ENCODE peak calls at places on chromosomes 16 and 17, in eight cellular contexts. Z is neural progenitor cell, K is PC-3, A is IMR-90, E is PC-9, I is HCT116, F is GM23338, P is A549. C is an unnamed sample.

GRCh38 chr17:81333626-81334368 is 38.7 kb upstream of the SLC38A10 start:
- DNase-seq in Z (no peak), K (no peak), A (no peak), E (no peak), I (no peak), F (no peak), P (no peak), C (no peak)

GRCh38 chr16:27228036-27228435 is 24.7 kb downstream of the KDM8 start:
- DNase-seq in Z (no peak), K (no peak), A (no peak), E (no peak), I (no peak), F (no peak), P (no peak), C (no peak)

GRCh38 chr16:10526962-10527361 is 53.4 kb downstream of the EMP2 start:
- DNase-seq in Z (no peak), K (no peak), A (no peak), E (no peak), I (no peak), F (no peak), P (no peak), C (no peak)

GRCh38 chr16:23595246-23595950 is 718 bp downstream of the NDUFAB1 start:
- DNase-seq in Z (no peak), K (no peak), A (no peak), E (no peak), I (no peak), F (peak; percentile 36), P (no peak), C (no peak)

GRCh38 chr17:673200-673681 is 41.4 kb downstream of the VPS53 start:
- DNase-seq in Z (peak; percentile 95), K (no peak), A (peak; percentile 78), E (no peak), I (no peak), F (peak; percentile 93), P (no peak), C (peak; percentile 83)

GRCh38 chr16:28317040-28317880 is 24.9 kb downstream of the SBK1 start:
- DNase-seq in Z (peak; percentile 76), K (peak; percentile 52), A (peak; percentile 34), E (peak; percentile 46), I (peak; percentile 21), F (peak; percentile 86), P (peak; percentile 62), C (peak; percentile 33)

GRCh38 chr17:15262291-15263205 is 2.6 kb downstream of the PMP22 start:
- DNase-seq in Z (peak; percentile 81), K (peak; percentile 95), A (peak; percentile 83), E (no peak), I (peak; percentile 87), F (peak; percentile 69), P (peak; percentile 98), C (peak; percentile 89)

GRCh38 chr17:59094921-59095530 is 11.7 kb downstream of the TRIM37 start:
- DNase-seq in Z (no peak), K (no peak), A (no peak), E (no peak), I (no peak), F (no peak), P (peak; percentile 33), C (no peak)

GRCh38 chr16:990516-991291 is 9.1 kb downstream of the SOX8 start:
- DNase-seq in Z (peak; percentile 30), K (no peak), A (no peak), E (no peak), I (no peak), F (no peak), P (no peak), C (no peak)

GRCh38 chr17:32497431-32498205 is 10.8 kb downstream of the CDK5R1 start:
- DNase-seq in Z (no peak), K (peak; percentile 17), A (no peak), E (no peak), I (no peak), F (peak; percentile 40), P (peak; percentile 41), C (peak; percentile 41)

GRCh38 chr17:21539146-21539545 is 153.2 kb upstream of the KCNJ18 start:
- DNase-seq in Z (no peak), K (peak; percentile 74), A (peak; percentile 27), E (peak; percentile 67), I (no peak), F (no peak), P (no peak), C (peak; percentile 37)

GRCh38 chr16:15820837-15821236 is 36.0 kb downstream of the MYH11 start:
- DNase-seq in Z (no peak), K (no peak), A (no peak), E (no peak), I (no peak), F (no peak), P (no peak), C (no peak)

GRCh38 chr17:74213897-74214386 is 571 bp downstream of the TTYH2 start:
- DNase-seq in Z (peak; percentile 39), K (no peak), A (no peak), E (no peak), I (no peak), F (peak; percentile 44), P (no peak), C (no peak)

DNA sequence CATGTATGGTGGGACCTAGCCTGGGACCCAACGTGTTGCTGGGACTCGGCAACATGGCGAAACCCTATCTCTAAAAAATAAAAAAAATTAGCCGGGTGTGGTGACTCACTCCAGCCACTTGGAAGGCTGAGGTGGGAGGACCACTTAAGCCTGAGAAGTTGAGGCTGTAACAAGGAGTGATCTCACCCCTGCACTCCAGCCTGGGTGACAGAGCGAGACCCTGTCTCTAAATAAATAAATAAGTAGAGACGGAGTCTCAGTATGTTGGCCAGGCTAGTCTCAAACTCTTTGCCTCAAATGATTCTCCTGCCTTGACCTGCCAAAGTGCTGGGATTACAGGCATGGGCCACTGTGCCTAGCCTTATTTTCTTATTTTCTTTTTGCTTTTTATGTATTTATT is 10.1 kb upstream of the CNP start:
- DNase-seq in Z (no peak), K (no peak), A (no peak), E (no peak), I (no peak), F (no peak), P (no peak), C (peak; percentile 27)
- H3K4me2 ChIP-seq in Z (no peak overlapping the region), K (no peak overlapping the region), A (no peak overlapping the region), E (no peak overlapping the region), I (no peak overlapping the region), F (no peak overlapping the region), P (no peak overlapping the region), C (no peak overlapping the region)

DNA sequence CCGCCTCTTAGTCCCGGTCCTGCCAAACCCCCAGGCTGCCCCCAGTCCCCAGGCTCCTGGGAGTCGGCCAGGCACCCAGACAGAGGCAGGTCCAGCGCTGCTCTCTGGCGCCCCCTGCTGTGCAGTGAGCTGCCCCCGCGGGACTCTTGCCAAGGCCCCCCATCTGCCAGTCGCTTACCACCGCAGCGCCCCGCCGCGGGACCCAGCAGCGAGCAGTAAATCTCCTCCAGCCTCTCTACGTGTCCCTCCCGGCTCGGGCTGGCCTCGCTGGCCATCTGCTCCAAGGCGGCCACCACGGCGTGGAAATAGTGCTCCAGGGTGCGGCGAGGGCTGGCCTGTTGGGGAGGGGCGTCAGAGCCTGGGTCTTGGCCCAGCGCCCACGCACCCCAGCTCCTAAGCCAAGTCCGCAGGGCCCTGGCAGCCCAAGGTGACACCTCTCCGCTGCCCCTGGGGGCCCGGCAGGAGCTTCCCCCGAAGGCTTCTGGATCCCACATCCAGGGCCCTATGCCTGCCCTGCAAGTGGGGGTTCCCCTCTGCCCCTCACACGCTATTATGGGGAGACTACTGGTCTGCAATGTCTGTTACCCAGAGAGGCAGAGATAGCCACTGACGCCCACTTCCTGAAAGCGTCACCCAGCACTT is 33.7 kb upstream of the MFSD6L start:
- DNase-seq in Z (peak; percentile 75), K (no peak), A (no peak), E (no peak), I (peak; percentile 12), F (peak; percentile 85), P (peak; percentile 28), C (no peak)
- TF ChIP-seq CTCF in Z (peak; percentile 70), K (peak; percentile 45), A (no peak), E (peak; percentile 47), I (peak; percentile 63), F (peak; percentile 85), P (peak; percentile 51), C (no peak)

DNA sequence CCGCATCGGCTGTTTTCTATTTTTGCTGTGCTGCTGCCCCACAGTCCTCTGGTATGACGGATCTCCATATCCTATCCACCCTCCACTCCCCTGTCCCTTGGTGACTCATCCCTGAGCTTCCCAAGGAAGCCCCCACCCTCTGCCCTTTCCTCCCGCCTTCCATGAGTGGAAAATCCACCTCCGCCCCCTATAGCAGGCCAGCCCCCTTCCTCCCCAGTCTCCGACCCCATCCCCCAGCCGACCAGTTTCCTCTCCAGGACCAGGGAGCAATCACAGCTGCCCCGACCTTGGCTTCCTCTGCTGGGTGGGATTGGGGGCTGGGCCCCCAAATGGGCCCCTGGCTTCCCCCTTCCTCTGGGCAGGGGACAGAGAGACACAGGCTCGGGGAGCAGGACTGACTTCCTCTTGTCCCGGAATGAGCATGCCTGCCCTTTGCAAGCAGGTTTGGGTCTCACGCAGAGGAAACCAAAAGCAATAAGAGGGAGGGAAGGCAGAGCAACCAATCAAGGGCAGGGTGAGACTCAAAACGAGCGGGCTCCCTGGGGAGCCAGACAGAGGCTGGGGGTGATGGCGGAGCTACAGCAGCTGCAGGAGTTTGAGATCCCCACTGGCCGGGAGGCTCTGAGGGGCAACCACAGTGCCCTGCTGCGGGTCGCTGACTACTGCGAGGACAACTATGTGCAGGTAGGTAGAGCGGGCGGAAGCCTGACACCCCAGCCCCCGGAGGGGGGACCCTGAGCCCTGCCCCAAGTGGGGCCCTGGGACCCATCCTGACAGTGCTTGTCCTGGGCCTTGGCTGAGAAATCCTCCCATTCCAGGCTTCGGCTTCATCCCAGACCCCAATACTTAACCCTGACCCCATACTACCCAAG is at the start of the genes ABI3 and GNGT2:
- DNase-seq in Z (no peak), K (no peak), A (peak; percentile 55), E (no peak), I (no peak), F (peak; percentile 59), P (no peak), C (peak; percentile 37)
- H3K4me2 ChIP-seq in Z (peak within 1 kb of the TSS; percentile 63), K (no peak within 1 kb of the TSS), A (peak within 1 kb of the TSS; percentile 64), E (no peak within 1 kb of the TSS), I (peak within 1 kb of the TSS; percentile 15), F (peak within 1 kb of the TSS; percentile 81), P (no peak within 1 kb of the TSS), C (peak within 1 kb of the TSS; percentile 17)

GRCh38 chr17:70099884-70100283 is 24.9 kb downstream of the KCNJ16 start:
- DNase-seq in Z (no peak), K (no peak), A (no peak), E (no peak), I (no peak), F (no peak), P (no peak), C (no peak)

GRCh38 chr17:70098030-70098429 is 23.0 kb downstream of the KCNJ16 start:
- DNase-seq in Z (no peak), K (no peak), A (no peak), E (no peak), I (no peak), F (no peak), P (no peak), C (no peak)

GRCh38 chr17:70102531-70102930 is 27.5 kb downstream of the KCNJ16 start:
- DNase-seq in Z (no peak), K (no peak), A (no peak), E (no peak), I (no peak), F (no peak), P (no peak), C (no peak)

GRCh38 chr17:70099267-70099666 is 24.2 kb downstream of the KCNJ16 start:
- DNase-seq in Z (no peak), K (no peak), A (no peak), E (no peak), I (no peak), F (no peak), P (no peak), C (no peak)

GRCh38 chr17:70100983-70101382 is 26.0 kb downstream of the KCNJ16 start:
- DNase-seq in Z (no peak), K (peak; percentile 29), A (no peak), E (no peak), I (no peak), F (no peak), P (peak; percentile 9), C (peak; percentile 32)
- TF ChIP-seq CTCF in Z (peak; percentile 15), K (peak; percentile 37), A (peak; percentile 17), E (no peak), I (no peak), F (peak; percentile 46), P (peak; percentile 31), C (no peak)

C was measured in fibroblast of lung.